ENCODE peak calls at places on chromosome X, in four cellular contexts. I is HCT116, N is HepG2, D is H1. P is an unnamed sample.

GRCh38 chrX:23887918-23888317 is 19.8 kb downstream of the APOO start:
- DNase-seq in N (no peak), D (no peak), I (no peak), P (no peak)

GRCh38 chrX:85963736-85964135 is 83.6 kb downstream of the CHM start:
- DNase-seq in N (peak; percentile 1), D (no peak), I (no peak), P (peak; percentile 0)

GRCh38 chrX:139126493-139126892 is 404.0 kb upstream of the F9 start:
- DNase-seq in D (peak; percentile 13), I (no peak), N (peak; percentile 12), P (no peak)

GRCh38 chrX:116841290-116841689 is 378.5 kb upstream of the CT83 start:
- DNase-seq in I (no peak), N (no peak), D (no peak), P (no peak)

GRCh38 chrX:20252392-20253231 is 14.1 kb downstream of the RPS6KA3 start:
- DNase-seq in I (peak; percentile 26), N (peak; percentile 35), D (peak; percentile 29), P (peak; percentile 61)

GRCh38 chrX:10761447-10761846 is 141.1 kb upstream of the MID1 start:
- DNase-seq in I (no peak), D (no peak), N (no peak), P (no peak)

GRCh38 chrX:134782796-134783195 is 124.5 kb upstream of the PLAC1 start:
- DNase-seq in D (no peak), I (no peak), N (no peak), P (peak; percentile 54)

GRCh38 chrX:11792461-11793421 is 34.7 kb downstream of the MSL3 start:
- DNase-seq in N (no peak), I (no peak), D (no peak), P (no peak)

GRCh38 chrX:17738002-17738713 is 865 bp downstream of the SCML1 start:
- DNase-seq in I (no peak), N (peak; percentile 56), D (no peak), P (peak; percentile 30)

GRCh38 chrX:152945021-152945979 is 47.4 kb downstream of the ZNF185 start:
- DNase-seq in N (no peak), I (no peak), D (no peak), P (no peak)

GRCh38 chrX:152946681-152947080 is 47.2 kb downstream of the PNMA5 start:
- DNase-seq in D (no peak), I (no peak), N (no peak), P (no peak)

GRCh38 chrX:152937236-152937635 is 39.4 kb downstream of the ZNF185 start:
- DNase-seq in N (no peak), I (no peak), D (no peak), P (no peak)

GRCh38 chrX:152943826-152944225 is 46.0 kb downstream of the ZNF185 start:
- DNase-seq in N (no peak), I (no peak), D (no peak), P (no peak)

DNA sequence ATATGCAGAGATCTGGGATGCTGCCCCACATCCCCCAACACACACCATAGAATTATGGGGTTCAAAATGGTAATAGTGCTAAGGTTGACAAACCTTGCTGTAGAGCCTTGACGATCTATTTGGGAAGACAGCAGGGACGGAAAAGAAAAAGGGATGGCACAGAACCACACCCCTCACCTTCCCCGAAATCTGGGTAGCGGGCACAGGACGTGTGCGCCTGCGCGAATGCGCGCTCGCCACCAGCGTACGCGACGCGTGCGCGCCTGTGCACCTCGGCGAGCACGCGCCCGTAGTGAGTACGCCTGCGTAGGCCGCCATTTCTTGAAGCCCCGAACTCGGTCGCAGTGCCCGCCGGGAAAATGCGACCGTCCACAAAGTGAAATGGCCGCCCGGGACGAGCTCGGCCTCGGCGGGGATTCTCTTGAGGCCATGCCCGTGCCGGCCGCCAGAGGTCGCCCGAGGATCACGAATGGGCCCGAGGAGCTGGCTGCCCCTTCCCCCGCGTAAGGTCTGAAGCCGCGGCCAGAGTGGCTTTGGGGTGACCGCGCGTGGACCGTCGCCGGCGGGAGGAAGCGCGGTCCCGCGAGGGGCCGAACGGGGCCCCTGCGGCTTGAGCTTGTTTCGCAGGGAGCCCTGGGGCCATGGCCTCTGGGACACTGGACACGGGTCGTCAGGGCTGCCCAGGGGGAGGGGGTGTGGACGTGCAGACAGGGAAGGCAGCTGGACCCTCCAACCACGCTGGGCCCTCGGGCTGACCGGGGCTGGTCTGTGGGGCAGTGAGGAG is 43.7 kb downstream of the ZNF185 start:
- DNase-seq in N (peak; percentile 63), I (peak; percentile 77), D (peak; percentile 75), P (peak; percentile 91)
- TF ChIP-seq POLR2A in N (no peak), I (no peak), D (no peak), P (peak; percentile 75)

DNA sequence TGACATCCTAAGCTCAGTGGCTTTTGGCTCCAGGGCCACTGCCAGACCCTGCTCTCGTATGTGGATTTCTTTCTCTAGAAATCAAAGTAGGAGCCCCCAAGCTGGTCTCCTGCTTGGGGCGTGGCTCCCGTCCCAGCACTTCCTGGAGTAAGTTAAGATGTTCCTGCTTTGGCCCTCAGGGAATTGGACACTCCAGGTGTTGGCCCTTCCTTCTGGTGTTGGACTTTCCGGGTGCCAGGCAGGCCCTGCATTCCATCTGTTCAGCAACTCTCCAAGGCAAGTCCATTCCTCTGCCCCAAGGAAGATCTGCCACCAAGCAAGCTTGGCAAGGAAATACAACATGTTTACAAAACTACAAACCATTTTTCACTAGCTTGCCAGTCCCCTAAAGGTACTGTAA is 22.1 kb upstream of the GPC4 start:
- DNase-seq in D (no peak), I (no peak), N (no peak), P (no peak)
- TF ChIP-seq MAX in D (no peak), I (no peak), N (no peak), P (no peak)

DNA sequence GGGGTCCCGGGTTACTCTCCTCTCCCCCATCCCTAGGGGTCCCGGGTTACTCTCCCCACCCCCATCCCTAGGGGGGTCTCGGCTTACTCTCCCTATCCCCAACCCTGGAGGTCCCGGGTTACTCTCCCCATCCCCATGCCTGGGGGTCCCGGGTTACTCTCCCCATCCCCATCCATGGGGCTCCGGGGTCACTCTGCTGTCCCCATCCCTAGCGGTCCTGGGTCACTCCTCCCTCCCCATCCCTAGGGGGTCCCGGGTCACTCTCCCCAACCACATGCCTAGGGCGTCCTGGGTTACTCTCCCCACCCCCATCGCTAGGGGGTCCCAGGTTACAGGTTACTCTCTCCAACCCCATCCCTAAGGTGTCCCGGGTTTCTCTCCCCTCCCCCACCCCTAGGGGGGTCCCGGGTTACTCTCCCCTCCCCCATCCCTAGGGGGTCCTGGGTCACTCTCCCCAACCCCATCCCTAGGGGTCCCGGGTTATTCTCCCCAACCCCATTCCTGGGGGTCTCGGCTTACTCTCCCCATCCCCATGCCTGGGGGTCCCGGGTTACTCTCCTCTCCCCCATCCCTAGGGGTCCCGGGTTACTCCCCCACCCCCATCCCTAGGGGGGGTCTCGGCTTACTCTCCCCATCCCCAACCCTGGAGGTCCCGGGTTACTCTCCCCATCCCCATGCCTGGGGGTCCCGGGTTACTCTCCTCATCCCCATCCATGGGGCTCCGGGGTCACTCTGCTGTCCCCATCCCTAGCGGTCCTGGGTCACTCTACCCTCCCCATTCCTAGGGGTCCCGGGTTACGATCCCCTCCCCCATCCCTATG is 823 bp downstream of the ASMTL start:
- DNase-seq in I (no peak), N (no peak), D (no peak), P (no peak)
- H3K9ac ChIP-seq in I (peak overlapping the region; percentile 93), N (peak overlapping the region; percentile 91), D (no peak overlapping the region), P (peak overlapping the region; percentile 58)

GRCh38 chrX:46039526-46039925 is 505.7 kb downstream of the ZNF674 start:
- DNase-seq in I (no peak), N (no peak), D (no peak), P (no peak)
- TF ChIP-seq POLR2A in I (no peak), N (no peak), D (no peak), P (no peak)

GRCh38 chrX:119189115-119189514 is 47.0 kb upstream of the PGRMC1 start:
- DNase-seq in I (no peak), D (no peak), N (no peak), P (no peak)
- TF ChIP-seq MAX in I (no peak), D (no peak), N (no peak), P (no peak)

DNA sequence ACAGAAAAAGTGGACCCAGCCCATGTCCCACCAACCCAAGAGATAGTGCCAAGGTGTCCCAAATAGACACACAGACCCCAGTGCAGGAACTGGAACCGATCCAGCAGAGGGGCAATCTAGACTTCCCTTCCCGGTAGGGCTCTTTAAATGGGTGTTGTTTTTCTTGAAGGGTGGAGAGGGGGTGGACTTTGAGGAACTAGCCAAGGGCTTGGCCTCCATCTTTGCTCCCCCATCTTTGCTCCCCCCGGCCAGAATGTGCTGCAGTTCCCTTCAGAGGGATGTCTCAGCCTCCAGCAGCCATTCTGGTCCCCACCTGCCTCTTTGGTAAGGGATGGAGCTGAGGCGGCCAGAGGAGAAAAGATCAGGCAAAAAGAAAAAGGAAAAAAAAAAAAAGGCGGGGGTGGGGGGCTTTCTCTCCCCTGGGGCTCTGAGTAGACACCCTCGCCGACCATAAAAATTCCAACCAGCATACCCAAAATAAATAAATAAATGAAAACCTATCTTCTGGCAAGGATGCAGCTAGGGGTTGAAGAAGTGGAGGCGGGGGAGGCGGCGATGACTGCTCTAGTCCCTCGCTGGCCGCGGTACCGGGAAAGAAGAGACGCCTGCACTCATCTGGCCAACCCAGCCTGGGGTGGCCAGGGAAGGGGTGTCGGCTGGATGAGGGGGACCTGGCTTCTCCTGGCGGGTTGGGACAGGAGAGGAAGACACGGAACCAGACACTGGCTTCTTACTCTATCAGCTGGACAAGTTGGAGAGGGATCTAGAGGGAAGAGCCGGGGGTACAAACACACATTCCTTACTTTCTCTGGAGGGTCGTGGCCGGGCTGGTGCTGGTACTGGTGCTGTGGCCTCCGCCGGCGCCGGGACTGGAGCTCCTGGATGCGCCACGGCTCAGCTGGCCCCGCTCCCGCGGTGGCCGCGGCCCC is 38.5 kb upstream of the IQSEC2 start:
- DNase-seq in N (no peak), I (no peak), D (no peak), P (no peak)
- H3K9ac ChIP-seq in N (no peak overlapping the region), I (peak overlapping the region; percentile 53), D (no peak overlapping the region), P (no peak overlapping the region)

GRCh38 chrX:63350979-63351616 is at the start of gene SPIN4:
- DNase-seq in I (peak; percentile 54), N (peak; percentile 73), D (peak; percentile 70), P (peak; percentile 93)
- TF ChIP-seq POLR2A in I (peak; percentile 45), N (peak; percentile 76), D (peak; percentile 61), P (peak; percentile 50)

DNA sequence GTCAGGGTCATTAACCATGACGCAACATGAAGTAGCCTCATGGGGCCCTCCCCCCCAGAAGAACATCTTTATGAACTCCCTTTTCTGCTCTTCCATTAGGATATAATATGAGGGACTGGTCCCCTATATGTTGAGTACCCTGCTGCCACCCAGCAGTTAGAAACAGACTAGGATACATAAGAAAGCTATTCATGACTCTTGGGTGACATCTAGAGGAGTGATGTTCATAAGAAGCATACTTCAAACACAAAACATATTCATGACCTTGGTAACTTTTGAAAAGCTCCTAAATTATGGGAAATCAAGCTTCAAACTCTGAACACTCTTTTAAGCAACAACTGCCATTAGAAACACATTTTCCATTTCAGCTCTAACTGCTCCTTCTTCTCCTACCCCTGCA is 155.2 kb upstream of the SPIN4 start:
- DNase-seq in N (peak; percentile 15), D (no peak), I (peak; percentile 15), P (peak; percentile 50)
- TF ChIP-seq MAX in N (no peak), D (no peak), I (no peak), P (no peak)

P was measured in endothelial cell of umbilical vein.